ENCODE peak calls at places on chromosomes 2 and 18, in six cellular contexts. One of them, this sample, is unnamed.

GRCh38 chr2:118841450-118841827 is 6.0 kb downstream of the EN1 start:
- DNase-seq in GM12878: no peak
- DNase-seq in WTC11: no peak
- DNase-seq in HepG2: no peak
- DNase-seq in HCT116: no peak
- DNase-seq in K562: no peak
- DNase-seq in this sample: no peak

GRCh38 chr2:16207151-16207550 is 266.8 kb downstream of the MYCN start:
- DNase-seq in WTC11: no peak
- DNase-seq in HCT116: no peak
- DNase-seq in GM12878: no peak
- DNase-seq in HepG2: no peak
- DNase-seq in K562: no peak
- DNase-seq in this sample: no peak

GRCh38 chr2:161206491-161207032 is 46.3 kb downstream of the TANK start:
- DNase-seq in WTC11: no peak
- DNase-seq in HepG2: no peak
- DNase-seq in K562: no peak
- DNase-seq in HCT116: no peak
- DNase-seq in GM12878: no peak
- DNase-seq in this sample: no peak

GRCh38 chr2:170039401-170040172 is 138.4 kb upstream of the MYO3B start:
- DNase-seq in HCT116: no peak
- DNase-seq in HepG2: no peak
- DNase-seq in GM12878: no peak
- DNase-seq in WTC11: no peak
- DNase-seq in K562: no peak
- DNase-seq in this sample: no peak

GRCh38 chr2:170878061-170878460 is 51.0 kb upstream of the GORASP2 start:
- DNase-seq in HepG2: no peak
- DNase-seq in HCT116: no peak
- DNase-seq in WTC11: no peak
- DNase-seq in K562: no peak
- DNase-seq in GM12878: no peak
- DNase-seq in this sample: no peak

GRCh38 chr18:56709463-56709862 is 58.3 kb downstream of the WDR7 start:
- DNase-seq in WTC11: no peak
- DNase-seq in K562: peak
- DNase-seq in HCT116: peak
- DNase-seq in HepG2: peak
- DNase-seq in GM12878: peak
- DNase-seq in this sample: peak

GRCh38 chr2:222797308-222797707 is 63.5 kb upstream of the ACSL3 start:
- DNase-seq in K562: peak
- DNase-seq in GM12878: no peak
- DNase-seq in HepG2: peak
- DNase-seq in WTC11: no peak
- DNase-seq in HCT116: no peak
- DNase-seq in this sample: no peak

GRCh38 chr2:179745615-179746263 is 115.7 kb downstream of the ZNF385B start:
- DNase-seq in HepG2: no peak
- DNase-seq in K562: no peak
- DNase-seq in HCT116: no peak
- DNase-seq in GM12878: no peak
- DNase-seq in WTC11: no peak
- DNase-seq in this sample: no peak

GRCh38 chr2:45729753-45730512 is 78.5 kb downstream of the PRKCE start:
- DNase-seq in K562: peak
- DNase-seq in HepG2: peak
- DNase-seq in GM12878: peak
- DNase-seq in WTC11: no peak
- DNase-seq in HCT116: peak
- DNase-seq in this sample: no peak

GRCh38 chr2:55165567-55165966 is 66.5 kb downstream of the CLHC1 start:
- DNase-seq in WTC11: no peak
- DNase-seq in HCT116: no peak
- DNase-seq in HepG2: no peak
- DNase-seq in K562: no peak
- DNase-seq in GM12878: no peak
- DNase-seq in this sample: no peak

GRCh38 chr18:9697121-9697520 is 11.0 kb upstream of the RAB31 start:
- DNase-seq in K562: no peak
- DNase-seq in WTC11: no peak
- DNase-seq in HCT116: no peak
- DNase-seq in HepG2: no peak
- DNase-seq in GM12878: no peak
- DNase-seq in this sample: no peak

GRCh38 chr2:98541906-98542305 is 66.4 kb downstream of the COA5 start:
- DNase-seq in GM12878: no peak
- DNase-seq in K562: no peak
- DNase-seq in HCT116: no peak
- DNase-seq in HepG2: no peak
- DNase-seq in WTC11: no peak
- DNase-seq in this sample: no peak

GRCh38 chr18:40380657-40381441 is 1574.2 kb upstream of the PIK3C3 start:
- DNase-seq in K562: no peak
- DNase-seq in HepG2: no peak
- DNase-seq in WTC11: no peak
- DNase-seq in GM12878: no peak
- DNase-seq in HCT116: no peak
- DNase-seq in this sample: no peak

GRCh38 chr2:121171625-121172119 is 113.3 kb downstream of the TFCP2L1 start:
- DNase-seq in WTC11: no peak
- DNase-seq in HCT116: no peak
- DNase-seq in K562: no peak
- DNase-seq in GM12878: no peak
- DNase-seq in HepG2: no peak
- DNase-seq in this sample: no peak

GRCh38 chr2:134446431-134447091 is 192.7 kb downstream of the MGAT5 start:
- DNase-seq in HCT116: no peak
- DNase-seq in K562: no peak
- DNase-seq in GM12878: no peak
- DNase-seq in HepG2: no peak
- DNase-seq in WTC11: no peak
- DNase-seq in this sample: no peak

GRCh38 chr18:73199151-73199550 is 331.4 kb upstream of the NETO1 start:
- DNase-seq in HCT116: no peak
- DNase-seq in GM12878: no peak
- DNase-seq in WTC11: no peak
- DNase-seq in HepG2: no peak
- DNase-seq in K562: no peak
- DNase-seq in this sample: no peak

GRCh38 chr18:69469444-69469919 is 68.8 kb downstream of the DOK6 start:
- DNase-seq in WTC11: peak
- DNase-seq in K562: peak
- DNase-seq in HepG2: no peak
- DNase-seq in HCT116: peak
- DNase-seq in GM12878: no peak
- DNase-seq in this sample: peak

GRCh38 chr2:230913406-230913805 is 11.6 kb downstream of the GPR55 start:
- DNase-seq in K562: peak
- DNase-seq in GM12878: no peak
- DNase-seq in HepG2: peak
- DNase-seq in HCT116: peak
- DNase-seq in WTC11: no peak
- DNase-seq in this sample: no peak

GRCh38 chr2:170713280-170714155 is 1.6 kb upstream of the SP5 start:
- DNase-seq in HepG2: peak
- DNase-seq in K562: no peak
- DNase-seq in WTC11: peak
- DNase-seq in GM12878: no peak
- DNase-seq in HCT116: no peak
- DNase-seq in this sample: no peak

GRCh38 chr18:23618862-23619387 is 32.6 kb upstream of the NPC1 start:
- DNase-seq in HCT116: no peak
- DNase-seq in HepG2: peak
- DNase-seq in K562: no peak
- DNase-seq in GM12878: peak
- DNase-seq in WTC11: peak
- DNase-seq in this sample: peak

GRCh38 chr2:206974556-206974955 is 35.2 kb downstream of the CPO start:
- DNase-seq in HCT116: no peak
- DNase-seq in K562: no peak
- DNase-seq in HepG2: no peak
- DNase-seq in GM12878: no peak
- DNase-seq in WTC11: no peak
- DNase-seq in this sample: no peak

GRCh38 chr2:113894156-113894743 is 4.4 kb downstream of the ACTR3 start:
- DNase-seq in HepG2: peak
- DNase-seq in GM12878: no peak
- DNase-seq in WTC11: no peak
- DNase-seq in HCT116: peak
- DNase-seq in K562: peak
- DNase-seq in this sample: no peak

GRCh38 chr2:200814276-200814815 is 2.6 kb downstream of the BZW1 start:
- DNase-seq in WTC11: no peak
- DNase-seq in HepG2: no peak
- DNase-seq in GM12878: peak
- DNase-seq in K562: no peak
- DNase-seq in HCT116: no peak
- DNase-seq in this sample: no peak

GRCh38 chr18:23307567-23308295 is 145.4 kb upstream of the RIOK3 start:
- DNase-seq in HCT116: peak
- DNase-seq in K562: no peak
- DNase-seq in HepG2: no peak
- DNase-seq in WTC11: no peak
- DNase-seq in GM12878: peak
- DNase-seq in this sample: no peak

GRCh38 chr2:28702415-28702859 is 49.2 kb upstream of the PPP1CB start:
- DNase-seq in GM12878: no peak
- DNase-seq in HCT116: no peak
- DNase-seq in K562: no peak
- DNase-seq in HepG2: peak
- DNase-seq in WTC11: no peak
- DNase-seq in this sample: no peak

GRCh38 chr2:151556121-151556520 is 146.4 kb downstream of the RIF1 start:
- DNase-seq in GM12878: no peak
- DNase-seq in WTC11: no peak
- DNase-seq in HCT116: no peak
- DNase-seq in K562: no peak
- DNase-seq in HepG2: no peak
- DNase-seq in this sample: no peak

DNA sequence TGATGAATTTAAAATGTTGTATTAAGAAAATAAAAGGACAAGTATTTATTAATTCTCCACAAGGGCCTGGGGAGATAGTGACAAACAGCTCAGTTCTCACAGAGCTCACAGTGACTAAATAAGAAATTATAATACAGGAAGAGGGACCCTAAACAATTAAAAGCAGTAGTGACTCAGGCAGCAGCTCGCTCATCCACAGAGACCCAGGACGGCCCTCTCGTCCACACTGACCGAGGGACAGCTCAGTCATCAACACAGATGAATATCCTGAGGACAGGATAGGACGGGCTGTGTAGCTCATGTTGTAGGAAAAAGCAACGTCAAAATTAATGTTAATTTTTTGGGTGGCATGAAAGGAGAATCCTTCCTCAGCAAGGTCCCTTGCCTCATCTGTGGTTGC is 44.1 kb downstream of the PARD6G start:
- DNase-seq in HCT116: no peak
- DNase-seq in K562: no peak
- DNase-seq in HepG2: no peak
- DNase-seq in GM12878: no peak
- DNase-seq in WTC11: no peak
- DNase-seq in this sample: peak
- TF ChIP-seq ATF3 in HCT116: no peak
- TF ChIP-seq ATF3 in K562: no peak
- TF ChIP-seq ATF3 in HepG2: no peak
- TF ChIP-seq ATF3 in GM12878: no peak
- TF ChIP-seq ATF3 in WTC11: no peak
- TF ChIP-seq ATF3 in this sample: no peak

DNA sequence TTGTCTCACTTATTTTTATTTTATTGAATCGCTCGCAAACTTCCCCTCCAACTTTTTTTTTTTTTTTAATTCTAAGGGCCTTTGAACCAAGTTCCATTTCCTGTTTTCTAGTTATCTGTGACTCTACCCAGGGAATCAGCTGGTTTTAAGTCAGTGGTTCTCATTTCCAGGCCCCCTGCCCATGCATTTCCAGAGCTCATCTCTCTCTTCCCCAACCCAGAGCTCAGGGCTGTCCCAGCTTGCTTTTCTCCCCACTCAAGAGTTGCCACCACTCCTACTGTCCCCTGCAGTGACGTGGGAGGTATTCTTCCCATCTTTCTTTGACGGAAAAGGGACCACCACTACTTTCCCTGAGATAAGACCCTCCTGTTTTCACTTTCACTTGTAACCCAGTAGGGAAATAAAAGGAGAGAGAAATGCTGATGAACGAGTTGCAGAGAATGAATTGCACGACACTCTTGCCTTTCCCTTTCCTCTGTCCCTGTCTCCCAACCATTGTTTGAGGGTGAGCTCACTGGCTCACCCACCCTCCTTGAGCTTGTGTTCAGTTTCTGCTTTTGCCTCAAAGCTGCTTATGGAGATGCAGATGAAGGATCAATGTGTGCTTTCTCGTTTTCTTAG is 42.1 kb downstream of the TET3 start:
- DNase-seq in HCT116: no peak
- DNase-seq in WTC11: no peak
- DNase-seq in HepG2: no peak
- DNase-seq in GM12878: no peak
- DNase-seq in K562: no peak
- DNase-seq in this sample: no peak
- TF ChIP-seq ATF3 in HCT116: no peak
- TF ChIP-seq ATF3 in WTC11: no peak
- TF ChIP-seq ATF3 in HepG2: no peak
- TF ChIP-seq ATF3 in GM12878: no peak
- TF ChIP-seq ATF3 in K562: no peak
- TF ChIP-seq ATF3 in this sample: no peak

GRCh38 chr2:199459286-199460100 is 1.8 kb upstream of the SATB2 start:
- DNase-seq in K562: peak
- DNase-seq in GM12878: peak
- DNase-seq in WTC11: peak
- DNase-seq in HepG2: peak
- DNase-seq in HCT116: peak
- DNase-seq in this sample: peak

GRCh38 chr2:199457147-199458016 is at the start of gene SATB2:
- DNase-seq in K562: peak
- DNase-seq in GM12878: no peak
- DNase-seq in WTC11: peak
- DNase-seq in HCT116: peak
- DNase-seq in HepG2: no peak
- DNase-seq in this sample: peak

GRCh38 chr2:199458806-199459285 is 1.1 kb upstream of the SATB2 start:
- DNase-seq in GM12878: no peak
- DNase-seq in K562: no peak
- DNase-seq in HepG2: no peak
- DNase-seq in HCT116: no peak
- DNase-seq in WTC11: no peak
- DNase-seq in this sample: no peak

GRCh38 chr2:199456383-199457146 is 1.2 kb downstream of the SATB2 start:
- DNase-seq in HepG2: no peak
- DNase-seq in WTC11: no peak
- DNase-seq in K562: peak
- DNase-seq in GM12878: no peak
- DNase-seq in HCT116: no peak
- DNase-seq in this sample: no peak

GRCh38 chr2:199458017-199458805 is 472 bp upstream of the SATB2 start:
- DNase-seq in WTC11: peak
- DNase-seq in HepG2: no peak
- DNase-seq in GM12878: no peak
- DNase-seq in HCT116: peak
- DNase-seq in K562: peak
- DNase-seq in this sample: no peak
- TF ChIP-seq ATF3 in WTC11: no peak
- TF ChIP-seq ATF3 in HepG2: no peak
- TF ChIP-seq ATF3 in GM12878: no peak
- TF ChIP-seq ATF3 in HCT116: no peak
- TF ChIP-seq ATF3 in K562: no peak
- TF ChIP-seq ATF3 in this sample: no peak

GRCh38 chr2:49640630-49641029 is 486.3 kb upstream of the FSHR start:
- DNase-seq in K562: no peak
- DNase-seq in GM12878: no peak
- DNase-seq in WTC11: no peak
- DNase-seq in HepG2: no peak
- DNase-seq in HCT116: no peak
- DNase-seq in this sample: no peak
- TF ChIP-seq ATF3 in K562: no peak
- TF ChIP-seq ATF3 in GM12878: no peak
- TF ChIP-seq ATF3 in WTC11: no peak
- TF ChIP-seq ATF3 in HepG2: no peak
- TF ChIP-seq ATF3 in HCT116: no peak
- TF ChIP-seq ATF3 in this sample: no peak

This sample was measured in H1.